ENCODE peak calls at places on chromosomes 12 and 14, in ten cellular contexts. H is aorta; B is CD8-positive, alpha-beta T cell; I is prostate gland; Y is pancreas; V is HepG2; T is OCI-LY7; E is HCT116; A is CD4-positive, alpha-beta T cell; U is thyroid gland. G is an unnamed sample. For H3K9me3, the result is how much of the 10 kb centered on the place peaks cover.

GRCh38 chr14:25944020-25944419 is 653.8 kb downstream of the NOVA1 start:
- DNase-seq in H (no peak), B (no peak), I (no peak), Y (no peak), V (no peak), T (no peak), E (no peak), A (no peak), U (no peak), G (no peak)

GRCh38 chr12:1001507-1001906 is 10.5 kb downstream of the ERC1 start:
- DNase-seq in H (no peak), B (no peak), I (no peak), Y (no peak), V (no peak), T (no peak), E (no peak), A (no peak), U (no peak), G (no peak)

GRCh38 chr12:89521348-89522238 is 3.0 kb downstream of the GALNT4 start:
- DNase-seq in H (no peak), B (no peak), I (no peak), Y (no peak), V (peak), T (no peak), E (no peak), A (no peak), U (no peak), G (no peak)

GRCh38 chr14:92425101-92425500 is 88.5 kb upstream of the RIN3 start:
- DNase-seq in H (no peak), B (no peak), I (no peak), Y (no peak), V (peak), T (no peak), E (peak), A (no peak), U (no peak), G (no peak)

GRCh38 chr14:50085570-50086315 is 30.6 kb downstream of the VCPKMT start:
- DNase-seq in H (no peak), B (no peak), I (no peak), Y (no peak), V (no peak), T (peak), E (no peak), A (no peak), U (no peak), G (no peak)

GRCh38 chr14:38290601-38291190 is 34.8 kb upstream of the CLEC14A start:
- DNase-seq in H (no peak), B (no peak), I (no peak), Y (no peak), V (peak), T (no peak), E (no peak), A (no peak), U (no peak), G (no peak)

GRCh38 chr12:127388985-127389384 is 878.0 kb upstream of the TMEM132C start:
- DNase-seq in H (no peak), B (no peak), I (no peak), Y (no peak), V (no peak), T (no peak), E (no peak), A (no peak), U (no peak), G (no peak)

GRCh38 chr12:56231184-56231582 is 1.3 kb downstream of the SLC39A5 start:
- DNase-seq in H (no peak), B (no peak), I (no peak), Y (no peak), V (no peak), T (no peak), E (no peak), A (no peak), U (no peak), G (no peak)

GRCh38 chr12:46267618-46268348 is 1.1 kb downstream of the SLC38A1 start:
- DNase-seq in H (peak), B (peak), I (peak), Y (peak), V (no peak), T (peak), E (no peak), A (peak), U (peak), G (no peak)

GRCh38 chr12:89542912-89543592 is 17.2 kb upstream of the POC1B start:
- DNase-seq in H (peak), B (peak), I (peak), Y (no peak), V (peak), T (peak), E (peak), A (peak), U (peak), G (peak)

GRCh38 chr14:62162998-62163589 is 400.9 kb downstream of the SNAPC1 start:
- DNase-seq in H (no peak), B (no peak), I (peak), Y (no peak), V (peak), T (peak), E (peak), A (no peak), U (peak), G (no peak)

GRCh38 chr14:104442611-104443390 is 136.8 kb upstream of the C14orf180 start:
- DNase-seq in H (no peak), B (no peak), I (peak), Y (no peak), V (no peak), T (no peak), E (no peak), A (no peak), U (no peak), G (no peak)

GRCh38 chr12:18224745-18225144 is 36.6 kb upstream of the PIK3C2G start:
- DNase-seq in H (no peak), B (no peak), I (no peak), Y (no peak), V (peak), T (peak), E (peak), A (no peak), U (no peak), G (no peak)

GRCh38 chr12:94954029-94954685 is 49.3 kb downstream of the NDUFA12 start:
- DNase-seq in H (no peak), B (no peak), I (peak), Y (no peak), V (no peak), T (no peak), E (peak), A (no peak), U (no peak), G (no peak)

GRCh38 chr12:89893972-89894706 is 185.5 kb upstream of the ATP2B1 start:
- DNase-seq in H (no peak), B (no peak), I (no peak), Y (no peak), V (no peak), T (no peak), E (no peak), A (no peak), U (no peak), G (no peak)

GRCh38 chr14:52073251-52073650 is 4.4 kb upstream of the NID2 start:
- DNase-seq in H (no peak), B (no peak), I (no peak), Y (no peak), V (no peak), T (no peak), E (no peak), A (no peak), U (no peak), G (no peak)

GRCh38 chr12:102955926-102956737 is 1.3 kb upstream of the ASCL1 start:
- DNase-seq in H (no peak), B (no peak), I (no peak), Y (peak), V (no peak), T (no peak), E (no peak), A (no peak), U (no peak), G (no peak)

GRCh38 chr12:72368719-72369505 is 96.7 kb downstream of the TRHDE start:
- DNase-seq in H (no peak), B (no peak), I (no peak), Y (no peak), V (peak), T (no peak), E (no peak), A (no peak), U (no peak), G (no peak)

GRCh38 chr14:51328089-51328941 is 88.3 kb downstream of the TMX1 start:
- DNase-seq in H (peak), B (no peak), I (no peak), Y (no peak), V (no peak), T (no peak), E (no peak), A (no peak), U (peak), G (no peak)

GRCh38 chr12:85632390-85632789 is 203.8 kb downstream of the RASSF9 start:
- DNase-seq in H (no peak), B (no peak), I (no peak), Y (no peak), V (no peak), T (no peak), E (no peak), A (no peak), U (no peak), G (no peak)

GRCh38 chr12:77625441-77625840 is 205.3 kb upstream of the NAV3 start:
- DNase-seq in H (no peak), B (no peak), I (no peak), Y (no peak), V (no peak), T (no peak), E (no peak), A (no peak), U (no peak), G (no peak)

GRCh38 chr14:101069666-101070362 is 166.3 kb upstream of the RTL1 start:
- DNase-seq in H (peak), B (no peak), I (no peak), Y (no peak), V (no peak), T (no peak), E (no peak), A (no peak), U (no peak), G (no peak)

GRCh38 chr14:20548414-20549158 is 12.3 kb downstream of the RNASE9 start:
- DNase-seq in H (no peak), B (no peak), I (no peak), Y (no peak), V (no peak), T (no peak), E (no peak), A (no peak), U (peak), G (no peak)

GRCh38 chr12:30753761-30754382 is 879 bp downstream of the CAPRIN2 start:
- DNase-seq in H (no peak), B (no peak), I (no peak), Y (no peak), V (no peak), T (peak), E (no peak), A (no peak), U (no peak), G (no peak)

GRCh38 chr14:76968621-76969063 is 59.9 kb downstream of the IRF2BPL start:
- DNase-seq in H (no peak), B (no peak), I (no peak), Y (no peak), V (peak), T (no peak), E (no peak), A (no peak), U (no peak), G (no peak)

GRCh38 chr14:100592461-100592871 is 5.2 kb upstream of the BEGAIN start:
- DNase-seq in H (peak), B (no peak), I (no peak), Y (peak), V (no peak), T (no peak), E (no peak), A (no peak), U (no peak), G (no peak)

GRCh38 chr14:105476937-105477658 is 2.5 kb downstream of the CRIP2 start:
- DNase-seq in H (no peak), B (no peak), I (no peak), Y (no peak), V (no peak), T (no peak), E (no peak), A (no peak), U (no peak), G (no peak)

GRCh38 chr14:61812347-61813100 is 50.3 kb downstream of the SNAPC1 start:
- DNase-seq in H (no peak), B (no peak), I (no peak), Y (peak), V (no peak), T (no peak), E (no peak), A (no peak), U (peak), G (no peak)

GRCh38 chr12:240566-240965 is 22.1 kb downstream of the SLC6A13 start:
- DNase-seq in H (no peak), B (no peak), I (no peak), Y (no peak), V (no peak), T (no peak), E (no peak), A (no peak), U (no peak), G (no peak)

GRCh38 chr12:43858991-43859390 is 23.1 kb downstream of the TMEM117 start:
- DNase-seq in H (no peak), B (no peak), I (no peak), Y (no peak), V (no peak), T (no peak), E (no peak), A (no peak), U (no peak), G (no peak)

GRCh38 chr14:64337901-64338615 is 43.9 kb upstream of the ESR2 start:
- DNase-seq in H (no peak), B (no peak), I (peak), Y (peak), V (peak), T (peak), E (no peak), A (no peak), U (peak), G (peak)

GRCh38 chr12:124507188-124508109 is 60.0 kb downstream of the NCOR2 start:
- DNase-seq in H (no peak), B (no peak), I (no peak), Y (peak), V (no peak), T (no peak), E (no peak), A (no peak), U (no peak), G (no peak)

GRCh38 chr12:50764116-50764860 is 387 bp downstream of the ATF1 start:
- DNase-seq in H (peak), B (peak), I (peak), Y (peak), V (no peak), T (peak), E (no peak), A (peak), U (peak), G (peak)

GRCh38 chr12:54411398-54412241 is 7.4 kb downstream of the ITGA5 start:
- DNase-seq in H (peak), B (peak), I (no peak), Y (no peak), V (no peak), T (peak), E (no peak), A (peak), U (peak), G (peak)

GRCh38 chr12:40980346-40981005 is 207.6 kb upstream of the PDZRN4 start:
- DNase-seq in H (no peak), B (no peak), I (no peak), Y (no peak), V (no peak), T (no peak), E (peak), A (no peak), U (no peak), G (no peak)

GRCh38 chr12:116094475-116094874 is 183.0 kb downstream of the MED13L start:
- DNase-seq in H (no peak), B (no peak), I (no peak), Y (no peak), V (no peak), T (no peak), E (no peak), A (no peak), U (no peak), G (no peak)

GRCh38 chr12:111413442-111414086 is 7.8 kb downstream of the SH2B3 start:
- DNase-seq in H (no peak), B (no peak), I (no peak), Y (peak), V (no peak), T (no peak), E (no peak), A (no peak), U (peak), G (no peak)

GRCh38 chr12:29225834-29226233 is 76.8 kb downstream of the FAR2 start:
- DNase-seq in H (no peak), B (no peak), I (no peak), Y (no peak), V (no peak), T (no peak), E (no peak), A (no peak), U (no peak), G (no peak)

GRCh38 chr12:101877816-101878811 is 734 bp downstream of the DRAM1 start:
- DNase-seq in H (no peak), B (no peak), I (peak), Y (peak), V (peak), T (no peak), E (no peak), A (no peak), U (peak), G (no peak)

GRCh38 chr12:128675576-128675975 is 148.2 kb downstream of the SLC15A4 start:
- DNase-seq in H (no peak), B (no peak), I (no peak), Y (no peak), V (no peak), T (no peak), E (no peak), A (no peak), U (no peak), G (no peak)
- H3K9me3 ChIP-seq in H (under half), B (under half), I (under half), Y (under half), V (under half), T (under half), E (under half), A (under half), U (under half), G (under half)

DNA sequence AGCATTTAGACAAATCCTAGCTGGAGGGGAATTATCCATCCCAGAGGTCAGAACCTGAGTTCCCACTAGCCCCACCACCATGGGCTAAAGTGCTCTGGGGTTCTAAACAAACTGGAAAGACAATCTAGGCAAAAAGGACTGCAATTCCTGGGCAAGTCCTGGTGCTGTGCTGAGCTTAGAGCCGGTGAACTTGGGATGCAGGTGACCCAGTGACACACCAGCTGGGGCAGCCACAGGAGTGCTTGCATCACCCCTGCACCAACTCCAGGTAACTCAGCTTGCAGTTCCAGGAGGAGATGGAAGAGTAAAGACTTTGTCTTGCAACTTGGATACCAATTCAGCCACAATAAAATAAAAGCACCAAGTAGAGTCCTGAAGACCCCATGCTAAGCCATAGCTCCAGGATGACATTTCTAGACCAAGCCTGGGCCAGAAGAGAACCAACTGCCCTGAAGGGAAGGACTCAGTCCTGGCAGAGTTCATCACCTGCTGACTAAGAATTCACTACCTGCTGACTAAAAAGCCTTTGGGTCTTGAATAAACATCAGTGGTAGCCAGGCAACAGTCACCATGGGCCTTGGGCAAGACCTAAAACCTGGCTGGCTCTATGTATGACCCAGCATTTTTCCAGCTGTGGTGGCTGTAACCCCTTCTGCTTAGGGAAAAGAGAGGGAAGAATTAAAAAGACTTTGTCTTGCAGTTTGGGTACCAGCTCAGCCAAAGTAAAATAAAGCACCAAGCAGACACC is 223.4 kb upstream of the DIO2 start:
- DNase-seq in H (no peak), B (no peak), I (no peak), Y (no peak), V (no peak), T (no peak), E (peak), A (no peak), U (peak), G (no peak)
- H3K9me3 ChIP-seq in H (under half), B (under half), I (under half), Y (under half), V (under half), T (under half), E (under half), A (under half), U (under half), G (under half)

GRCh38 chr12:57539134-57539768 is 7.7 kb downstream of the DCTN2 start:
- DNase-seq in H (no peak), B (no peak), I (no peak), Y (no peak), V (no peak), T (no peak), E (no peak), A (no peak), U (no peak), G (no peak)

GRCh38 chr12:57534250-57534649 is 11.6 kb downstream of the MBD6 start:
- DNase-seq in H (no peak), B (no peak), I (no peak), Y (no peak), V (no peak), T (no peak), E (no peak), A (no peak), U (no peak), G (no peak)

GRCh38 chr12:57535764-57536596 is 11.0 kb downstream of the DCTN2 start:
- DNase-seq in H (no peak), B (no peak), I (no peak), Y (no peak), V (no peak), T (no peak), E (no peak), A (no peak), U (no peak), G (no peak)

GRCh38 chr12:57534991-57535543 is 11.9 kb downstream of the DCTN2 start:
- DNase-seq in H (no peak), B (no peak), I (no peak), Y (no peak), V (no peak), T (no peak), E (no peak), A (no peak), U (no peak), G (no peak)

DNA sequence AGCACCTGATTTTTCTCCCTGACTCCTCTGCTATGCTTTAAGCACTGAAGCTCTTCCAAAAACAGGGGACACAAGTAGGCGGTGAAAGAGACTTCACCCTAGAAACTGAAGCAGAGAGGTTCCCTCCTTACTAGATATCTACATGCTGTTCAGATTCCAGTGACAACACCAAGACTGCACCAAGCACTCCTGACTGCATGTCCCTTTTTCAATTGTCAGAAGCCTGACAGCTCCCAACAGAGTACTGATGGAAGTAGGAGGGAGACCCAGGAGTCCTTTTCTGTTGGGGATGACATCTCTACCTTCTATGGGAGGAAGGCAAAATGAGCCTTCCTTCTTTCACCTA is 10.4 kb downstream of the DCTN2 start:
- DNase-seq in H (no peak), B (no peak), I (no peak), Y (no peak), V (no peak), T (no peak), E (no peak), A (no peak), U (no peak), G (no peak)
- H3K9me3 ChIP-seq in H (under half), B (under half), I (under half), Y (under half), V (under half), T (under half), E (under half), A (under half), U (under half), G (under half)

DNA sequence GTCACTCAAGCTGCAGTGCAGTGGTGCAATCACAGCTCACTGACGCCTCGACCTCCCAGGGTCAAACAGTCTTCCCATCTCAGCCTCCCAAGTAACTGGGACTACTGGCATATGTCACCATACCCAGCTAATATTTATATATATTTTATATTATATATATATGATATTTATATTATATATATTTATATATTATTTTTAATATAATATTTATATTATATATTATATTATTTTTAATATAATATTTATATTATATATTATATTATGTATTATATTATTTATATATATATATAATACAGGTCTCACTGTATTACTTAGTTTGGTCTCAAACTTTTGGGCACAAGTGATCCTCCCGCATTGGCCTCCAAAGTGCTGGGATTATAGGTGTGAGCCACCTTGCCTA is 9.4 kb downstream of the ZNF84 start:
- DNase-seq in H (no peak), B (no peak), I (no peak), Y (no peak), V (no peak), T (no peak), E (no peak), A (no peak), U (no peak), G (no peak)
- H3K9me3 ChIP-seq in H (under half), B (half or more), I (under half), Y (under half), V (half or more), T (half or more), E (half or more), A (half or more), U (under half), G (half or more)